ENCODE peak calls at places on chromosome 9, in seven cellular contexts. B is nucleus accumbens; G is lung microvascular endothelial cell; I is CD8-positive, alpha-beta T cell; J is tibial artery; T is neural crest cell; S is K562. L is an unnamed sample.

GRCh38 chr9:133855802-133856592 is 117.8 kb upstream of the SARDH start:
- DNase-seq in B (no peak), G (peak), I (no peak), J (peak), T (no peak), S (no peak), L (no peak)

GRCh38 chr9:136547508-136548215 is 1.8 kb upstream of the NOTCH1 start:
- DNase-seq in B (no peak), G (no peak), I (no peak), J (no peak), T (no peak), S (no peak), L (no peak)

GRCh38 chr9:89195149-89195797 is 16.7 kb upstream of the SHC3 start:
- DNase-seq in B (no peak), G (no peak), I (no peak), J (no peak), T (no peak), S (no peak), L (no peak)

GRCh38 chr9:93306579-93307091 is 122.7 kb downstream of the WNK2 start:
- DNase-seq in B (no peak), G (no peak), I (no peak), J (no peak), T (no peak), S (no peak), L (no peak)

GRCh38 chr9:109914280-109915027 is 134.5 kb downstream of the PALM2AKAP2 start:
- DNase-seq in B (no peak), G (peak), I (no peak), J (no peak), T (no peak), S (no peak), L (no peak)

GRCh38 chr9:137777761-137778160 is 99.8 kb upstream of the CACNA1B start:
- DNase-seq in B (no peak), G (no peak), I (no peak), J (no peak), T (no peak), S (no peak), L (no peak)

GRCh38 chr9:99905833-99906402 is 536 bp upstream of the STX17 start:
- DNase-seq in B (no peak), G (peak), I (no peak), J (no peak), T (no peak), S (no peak), L (no peak)

GRCh38 chr9:35935755-35936509 is 22.0 kb downstream of the OR2S2 start:
- DNase-seq in B (no peak), G (no peak), I (no peak), J (no peak), T (no peak), S (no peak), L (no peak)

GRCh38 chr9:96080364-96080763 is 204.9 kb downstream of the ERCC6L2 start:
- DNase-seq in B (no peak), G (no peak), I (no peak), J (no peak), T (no peak), S (no peak), L (no peak)

GRCh38 chr9:136516191-136516654 is 29.6 kb downstream of the NOTCH1 start:
- DNase-seq in B (peak), G (no peak), I (no peak), J (no peak), T (no peak), S (no peak), L (no peak)

GRCh38 chr9:97802276-97802675 is 50.8 kb upstream of the FOXE1 start:
- DNase-seq in B (no peak), G (no peak), I (no peak), J (no peak), T (no peak), S (no peak), L (no peak)

GRCh38 chr9:132160802-132161742 is 786 bp upstream of the NTNG2 start:
- DNase-seq in B (no peak), G (peak), I (peak), J (peak), T (no peak), S (no peak), L (peak)

GRCh38 chr9:83166369-83166768 is 103.4 kb upstream of the RASEF start:
- DNase-seq in B (no peak), G (no peak), I (no peak), J (no peak), T (no peak), S (no peak), L (no peak)

GRCh38 chr9:37967681-37968080 is 63.8 kb upstream of the SLC25A51 start:
- DNase-seq in B (no peak), G (no peak), I (no peak), J (no peak), T (no peak), S (no peak), L (no peak)

GRCh38 chr9:101527066-101527465 is 6.6 kb upstream of the RNF20 start:
- DNase-seq in B (no peak), G (no peak), I (no peak), J (no peak), T (no peak), S (no peak), L (no peak)

GRCh38 chr9:137453643-137454081 is 5.5 kb downstream of the NSMF start:
- DNase-seq in B (peak), G (peak), I (no peak), J (peak), T (peak), S (peak), L (no peak)

GRCh38 chr9:130938652-130939404 is at the start of gene FIBCD1:
- DNase-seq in B (no peak), G (peak), I (no peak), J (no peak), T (no peak), S (peak), L (no peak)

GRCh38 chr9:134433101-134433500 is 106.8 kb downstream of the RXRA start:
- DNase-seq in B (peak), G (peak), I (no peak), J (peak), T (no peak), S (no peak), L (no peak)

GRCh38 chr9:91903126-91903911 is 46.7 kb downstream of the ROR2 start:
- DNase-seq in B (no peak), G (no peak), I (no peak), J (no peak), T (no peak), S (no peak), L (no peak)

GRCh38 chr9:120934271-120934670 is 7.7 kb upstream of the TRAF1 start:
- DNase-seq in B (no peak), G (no peak), I (no peak), J (no peak), T (no peak), S (no peak), L (no peak)

GRCh38 chr9:134130503-134131375 is 5.1 kb upstream of the WDR5 start:
- DNase-seq in B (no peak), G (no peak), I (no peak), J (no peak), T (no peak), S (no peak), L (no peak)

GRCh38 chr9:137745541-137745991 is 126.8 kb downstream of the EHMT1 start:
- DNase-seq in B (no peak), G (peak), I (no peak), J (no peak), T (no peak), S (peak), L (peak)

GRCh38 chr9:130845901-130846381 is 10.9 kb downstream of the ABL1 start:
- DNase-seq in B (peak), G (peak), I (no peak), J (no peak), T (no peak), S (peak), L (no peak)

GRCh38 chr9:84111726-84112125 is 131.1 kb downstream of the RMI1 start:
- DNase-seq in B (no peak), G (no peak), I (no peak), J (no peak), T (no peak), S (no peak), L (no peak)

GRCh38 chr9:78565481-78565880 is 268.6 kb downstream of the PSAT1 start:
- DNase-seq in B (no peak), G (no peak), I (no peak), J (no peak), T (no peak), S (no peak), L (no peak)

GRCh38 chr9:113632776-113633590 is 169.5 kb downstream of the RGS3 start:
- DNase-seq in B (no peak), G (no peak), I (no peak), J (peak), T (no peak), S (no peak), L (peak)

GRCh38 chr9:79623799-79624721 is 52.3 kb downstream of the TLE4 start:
- DNase-seq in B (peak), G (peak), I (peak), J (peak), T (no peak), S (peak), L (peak)

GRCh38 chr9:2158729-2159128 is 143.6 kb downstream of the SMARCA2 start:
- DNase-seq in B (no peak), G (peak), I (no peak), J (no peak), T (no peak), S (no peak), L (no peak)

GRCh38 chr9:72954431-72955420 is 1.9 kb upstream of the ALDH1A1 start:
- DNase-seq in B (no peak), G (no peak), I (no peak), J (peak), T (no peak), S (no peak), L (no peak)

GRCh38 chr9:121607434-121608248 is 43.8 kb upstream of the DAB2IP start:
- DNase-seq in B (no peak), G (peak), I (no peak), J (no peak), T (no peak), S (no peak), L (no peak)

GRCh38 chr9:2622361-2623045 is 916 bp downstream of the VLDLR start:
- DNase-seq in B (peak), G (peak), I (no peak), J (no peak), T (peak), S (no peak), L (no peak)

GRCh38 chr9:89902450-89902849 is 297.6 kb downstream of the GADD45G start:
- DNase-seq in B (no peak), G (no peak), I (no peak), J (no peak), T (no peak), S (no peak), L (no peak)

GRCh38 chr9:71676460-71676859 is 91.9 kb downstream of the CEMIP2 start:
- DNase-seq in B (no peak), G (no peak), I (no peak), J (no peak), T (no peak), S (no peak), L (no peak)

GRCh38 chr9:96125624-96126023 is 176.4 kb downstream of the HSD17B3 start:
- DNase-seq in B (no peak), G (no peak), I (no peak), J (no peak), T (no peak), S (no peak), L (no peak)